ENCODE peak calls at places on chromosomes 2 and 18, in seven cellular contexts. T is A549, E is H1, K is HCT116, D is GM12878, G is K562, B is HepG2. Q is an unnamed sample.

GRCh38 chr2:137168564-137168963 is 403.2 kb downstream of the THSD7B start:
- DNase-seq in T (no peak), E (no peak), K (no peak), D (no peak), G (no peak), B (no peak), Q (no peak)

GRCh38 chr2:119958642-119959268 is 54.1 kb upstream of the EPB41L5 start:
- DNase-seq in T (no peak), E (no peak), K (no peak), D (no peak), G (no peak), B (no peak), Q (no peak)

GRCh38 chr2:178796079-178796677 is 11.0 kb downstream of the TTN start:
- DNase-seq in T (peak; percentile 10), E (no peak), K (peak; percentile 22), D (no peak), G (no peak), B (peak; percentile 10), Q (peak; percentile 32)

GRCh38 chr2:72887032-72887835 is at the start of gene SPR:
- DNase-seq in T (peak; percentile 84), E (peak; percentile 81), K (peak; percentile 43), D (no peak), G (peak; percentile 89), B (peak; percentile 68), Q (peak; percentile 90)

GRCh38 chr2:208179028-208179609 is 10.7 kb downstream of the C2orf80 start:
- DNase-seq in T (no peak), E (no peak), K (no peak), D (no peak), G (no peak), B (peak; percentile 78), Q (no peak)

GRCh38 chr2:85435986-85436835 is 17.7 kb downstream of the SH2D6 start:
- DNase-seq in T (no peak), E (no peak), K (no peak), D (no peak), G (no peak), B (no peak), Q (no peak)

GRCh38 chr18:46660955-46661749 is 4.1 kb upstream of the LOXHD1 start:
- DNase-seq in T (no peak), E (peak; percentile 65), K (no peak), D (no peak), G (no peak), B (peak; percentile 4), Q (peak; percentile 48)

GRCh38 chr2:105870858-105871257 is 126.1 kb downstream of the NCK2 start:
- DNase-seq in T (no peak), E (no peak), K (no peak), D (no peak), G (no peak), B (no peak), Q (peak; percentile 80)

GRCh38 chr2:54212456-54212855 is 43.6 kb downstream of the TSPYL6 start:
- DNase-seq in T (no peak), E (no peak), K (no peak), D (no peak), G (no peak), B (peak; percentile 71), Q (no peak)

GRCh38 chr2:199230091-199230490 is 227.6 kb downstream of the SATB2 start:
- DNase-seq in T (no peak), E (no peak), K (no peak), D (no peak), G (no peak), B (no peak), Q (no peak)

GRCh38 chr2:11584530-11585056 is 50.7 kb downstream of the GREB1 start:
- DNase-seq in T (no peak), E (no peak), K (no peak), D (no peak), G (no peak), B (no peak), Q (no peak)

GRCh38 chr18:72866572-72866900 is 1.3 kb downstream of the NETO1 start:
- DNase-seq in T (no peak), E (no peak), K (no peak), D (no peak), G (no peak), B (no peak), Q (no peak)

GRCh38 chr18:70491734-70492348 is 203.0 kb downstream of the SOCS6 start:
- DNase-seq in T (peak; percentile 28), E (peak; percentile 83), K (peak; percentile 68), D (no peak), G (peak; percentile 47), B (peak; percentile 59), Q (peak; percentile 55)

GRCh38 chr18:79524181-79525078 is 128.7 kb downstream of the NFATC1 start:
- DNase-seq in T (no peak), E (peak; percentile 47), K (no peak), D (no peak), G (no peak), B (no peak), Q (no peak)

GRCh38 chr2:137828624-137829023 is 135.6 kb upstream of the HNMT start:
- DNase-seq in T (no peak), E (no peak), K (no peak), D (no peak), G (no peak), B (no peak), Q (no peak)

GRCh38 chr2:8922431-8922830 is 81.1 kb downstream of the MBOAT2 start:
- DNase-seq in T (no peak), E (no peak), K (no peak), D (no peak), G (no peak), B (no peak), Q (no peak)

GRCh38 chr2:116952254-116952653 is 862.2 kb upstream of the DDX18 start:
- DNase-seq in T (no peak), E (no peak), K (no peak), D (no peak), G (no peak), B (no peak), Q (peak; percentile 5)

GRCh38 chr2:110818767-110819481 is 86.6 kb downstream of the ACOXL start:
- DNase-seq in T (no peak), E (peak; percentile 29), K (no peak), D (no peak), G (no peak), B (no peak), Q (no peak)

GRCh38 chr2:158599609-158600008 is 142.9 kb downstream of the PKP4 start:
- DNase-seq in T (no peak), E (no peak), K (no peak), D (no peak), G (no peak), B (no peak), Q (no peak)

GRCh38 chr2:27921424-27921823 is 30.9 kb downstream of the BABAM2 start:
- DNase-seq in T (no peak), E (no peak), K (no peak), D (no peak), G (no peak), B (no peak), Q (no peak)

GRCh38 chr2:27929916-27930486 is 39.5 kb downstream of the BABAM2 start:
- DNase-seq in T (no peak), E (no peak), K (no peak), D (no peak), G (no peak), B (peak; percentile 72), Q (no peak)

GRCh38 chr2:27922842-27923241 is 32.3 kb downstream of the BABAM2 start:
- DNase-seq in T (no peak), E (no peak), K (no peak), D (no peak), G (no peak), B (no peak), Q (no peak)

GRCh38 chr2:27921880-27922589 is 31.5 kb downstream of the BABAM2 start:
- DNase-seq in T (peak; percentile 71), E (no peak), K (no peak), D (no peak), G (no peak), B (no peak), Q (no peak)

DNA sequence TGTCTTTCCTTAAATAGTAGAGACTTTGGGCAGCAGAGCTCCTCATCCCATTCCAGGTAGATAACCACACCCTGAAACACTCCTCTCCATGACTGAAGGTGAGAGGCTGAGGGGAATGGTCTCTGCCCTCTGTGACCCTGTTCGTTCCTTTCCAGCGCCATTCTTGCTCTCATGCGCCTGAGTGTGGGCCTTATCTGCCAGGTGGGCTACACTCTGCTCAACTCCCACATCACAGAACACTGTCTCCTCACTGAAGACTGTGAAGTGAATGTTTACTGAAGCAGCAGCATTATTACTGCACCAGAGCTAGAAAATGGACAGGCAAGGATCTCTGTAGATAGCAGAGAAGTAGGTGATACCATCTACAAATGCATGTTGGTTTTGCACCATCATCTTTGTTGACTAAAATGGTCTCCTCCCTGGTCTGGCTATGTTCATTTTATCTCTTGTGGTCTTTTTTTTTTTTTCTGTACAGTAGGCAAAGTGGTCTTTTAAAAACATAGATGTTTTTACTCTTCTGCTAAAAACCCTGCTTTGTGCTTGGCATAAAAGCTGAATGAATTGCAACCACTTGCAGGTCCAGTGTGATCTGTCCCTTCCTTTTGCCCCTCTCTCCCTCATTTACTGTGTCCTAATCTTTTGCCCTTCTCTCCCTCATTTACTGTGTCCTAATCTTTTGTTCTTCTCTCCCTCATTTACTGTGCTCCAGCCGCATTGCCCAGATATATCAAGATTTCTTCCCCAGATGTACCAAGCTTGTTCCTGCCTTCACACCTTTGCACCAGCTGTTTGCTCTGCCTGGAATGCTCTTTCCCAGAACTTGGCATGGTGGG is 35.3 kb downstream of the BABAM2 start:
- DNase-seq in T (no peak), E (no peak), K (no peak), D (no peak), G (peak; percentile 8), B (no peak), Q (no peak)
- TF ChIP-seq MAX in T (no peak), E (no peak), K (no peak), D (no peak), G (no peak), B (no peak), Q (no peak)

GRCh38 chr2:172510083-172510482 is 45.8 kb upstream of the PDK1 start:
- DNase-seq in T (no peak), E (no peak), K (no peak), D (no peak), G (no peak), B (no peak), Q (no peak)
- TF ChIP-seq RAD21 in T (no peak), E (no peak), K (no peak), D (no peak), G (no peak), B (no peak), Q (no peak)

GRCh38 chr18:59144483-59144882 is 4.8 kb downstream of the SEC11C start:
- DNase-seq in T (no peak), E (no peak), K (no peak), D (no peak), G (no peak), B (no peak), Q (no peak)
- TF ChIP-seq MAX in T (no peak), E (no peak), K (no peak), D (no peak), G (no peak), B (no peak), Q (no peak)

DNA sequence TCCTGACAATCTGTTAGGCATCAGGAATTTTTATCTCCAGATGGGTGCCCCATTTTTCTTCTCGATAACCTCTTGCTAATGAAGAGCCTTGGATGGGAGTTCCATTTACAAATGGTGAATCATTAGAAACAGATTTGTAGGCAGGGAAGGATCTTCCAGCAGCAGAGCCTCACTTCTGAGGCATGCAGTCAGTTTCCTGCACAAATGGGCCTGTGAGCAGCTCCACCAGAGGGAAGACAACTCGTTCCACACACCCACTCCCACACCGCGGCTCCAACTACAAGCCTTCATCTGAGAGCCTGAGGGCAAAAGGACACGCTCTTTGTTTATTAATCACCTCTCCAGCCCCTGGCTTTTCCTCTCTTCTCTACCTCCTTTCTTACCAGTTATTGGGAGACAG is 108.5 kb downstream of the CTAGE1 start:
- DNase-seq in T (no peak), E (no peak), K (no peak), D (no peak), G (no peak), B (no peak), Q (no peak)
- TF ChIP-seq RAD21 in T (no peak), E (no peak), K (no peak), D (no peak), G (no peak), B (no peak), Q (no peak)

GRCh38 chr18:40493316-40493715 is 1461.7 kb upstream of the PIK3C3 start:
- DNase-seq in T (no peak), E (no peak), K (no peak), D (no peak), G (no peak), B (no peak), Q (no peak)
- TF ChIP-seq MAX in T (no peak), E (no peak), K (no peak), D (no peak), G (no peak), B (no peak), Q (no peak)

Q was measured in SK-N-SH.